ENCODE peak calls at places on chromosome 5, in ten cellular contexts. R is esophagus squamous epithelium, Z is A549, X is tibial artery, F is psoas muscle, J is IMR-90, A is adrenal gland, V is mesenchymal stem cell, D is spleen, C is tibial nerve. S is an unnamed sample.

GRCh38 chr5:120510098-120510634 is 46.1 kb downstream of the PRR16 start:
- DNase-seq in C (no peak), F (no peak), Z (no peak), R (no peak), X (no peak), D (no peak), V (no peak), J (no peak), A (no peak), S (no peak)

GRCh38 chr5:9467199-9468069 is 78.4 kb downstream of the SEMA5A start:
- DNase-seq in A (no peak), V (no peak), R (no peak), X (no peak), F (no peak), J (no peak), Z (no peak), C (no peak), D (no peak), S (no peak)

GRCh38 chr5:154542000-154542399 is 64.0 kb upstream of the HAND1 start:
- DNase-seq in A (no peak), C (no peak), J (no peak), V (no peak), X (no peak), Z (no peak), D (no peak), F (no peak), R (no peak), S (no peak)

GRCh38 chr5:132464155-132464939 is 26.2 kb downstream of the IRF1 start:
- DNase-seq in D (peak; percentile 87), X (peak; percentile 18), R (no peak), F (no peak), V (peak; percentile 63), C (no peak), A (no peak), J (no peak), Z (no peak), S (no peak)

GRCh38 chr5:146802945-146803522 is 75.5 kb downstream of the PPP2R2B start:
- DNase-seq in C (no peak), F (no peak), Z (no peak), D (no peak), X (no peak), J (no peak), V (no peak), R (no peak), A (no peak), S (no peak)

GRCh38 chr5:141100243-141100805 is at the start of gene PCDHB3:
- DNase-seq in R (no peak), X (no peak), A (no peak), J (peak; percentile 16), V (peak; percentile 38), Z (no peak), F (peak; percentile 65), C (no peak), D (no peak), S (no peak)

GRCh38 chr5:57834829-57835554 is 352.4 kb upstream of the ACTBL2 start:
- DNase-seq in C (no peak), Z (no peak), D (no peak), X (no peak), V (peak; percentile 35), A (no peak), J (peak; percentile 59), F (no peak), R (no peak), S (no peak)

GRCh38 chr5:33305530-33305929 is 135.2 kb upstream of the TARS1 start:
- DNase-seq in R (no peak), X (no peak), V (no peak), J (no peak), F (no peak), C (no peak), A (no peak), Z (no peak), D (no peak), S (no peak)

GRCh38 chr5:111016801-111017200 is 54.7 kb upstream of the TSLP start:
- DNase-seq in R (no peak), D (no peak), V (peak; percentile 4), X (no peak), Z (no peak), A (no peak), J (peak; percentile 90), F (no peak), C (no peak), S (no peak)

GRCh38 chr5:25544652-25545249 is 900.0 kb upstream of the CDH10 start:
- DNase-seq in Z (peak; percentile 4), V (peak; percentile 58), X (no peak), F (no peak), R (no peak), A (peak; percentile 21), D (no peak), C (no peak), J (no peak), S (no peak)

GRCh38 chr5:92769986-92770385 is 811.0 kb downstream of the NR2F1-AS1 start:
- DNase-seq in C (no peak), J (peak; percentile 86), V (peak; percentile 89), R (no peak), Z (no peak), X (no peak), F (no peak), A (no peak), D (no peak), S (no peak)

GRCh38 chr5:172756764-172757393 is 14.1 kb downstream of the DUSP1 start:
- DNase-seq in X (no peak), V (no peak), A (no peak), C (no peak), J (no peak), Z (no peak), F (no peak), R (no peak), D (peak; percentile 44), S (no peak)

DNA sequence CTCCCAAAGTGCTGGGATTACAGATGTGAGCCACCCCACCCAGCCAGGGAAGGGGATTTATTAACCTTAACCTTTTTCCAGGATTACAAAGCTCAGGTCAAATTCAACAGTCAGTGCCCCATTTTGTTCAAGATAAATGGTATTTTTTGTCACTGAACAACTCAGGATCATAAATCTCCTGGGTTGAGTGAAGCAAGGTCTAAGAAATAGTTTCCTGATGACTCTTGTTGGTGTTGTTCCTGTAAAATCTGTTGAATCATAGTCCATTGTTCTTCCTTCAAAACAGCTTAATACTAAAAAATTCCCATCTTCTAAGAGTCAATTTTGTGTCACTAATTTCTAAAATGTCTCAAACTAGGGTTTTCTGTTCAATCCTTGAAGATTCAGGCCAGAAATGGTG is 33.9 kb upstream of the JMY start:
- DNase-seq in C (no peak), J (peak; percentile 23), A (peak; percentile 13), X (no peak), Z (peak; percentile 29), F (no peak), D (no peak), V (no peak), R (no peak), S (no peak)
- H3K27ac ChIP-seq in C (no peak overlapping the region), J (no peak overlapping the region), A (no peak overlapping the region), X (no peak overlapping the region), Z (peak overlapping the region; percentile 32), F (no peak overlapping the region), D (no peak overlapping the region), V (no peak overlapping the region), R (no peak overlapping the region), S (no peak overlapping the region)

DNA sequence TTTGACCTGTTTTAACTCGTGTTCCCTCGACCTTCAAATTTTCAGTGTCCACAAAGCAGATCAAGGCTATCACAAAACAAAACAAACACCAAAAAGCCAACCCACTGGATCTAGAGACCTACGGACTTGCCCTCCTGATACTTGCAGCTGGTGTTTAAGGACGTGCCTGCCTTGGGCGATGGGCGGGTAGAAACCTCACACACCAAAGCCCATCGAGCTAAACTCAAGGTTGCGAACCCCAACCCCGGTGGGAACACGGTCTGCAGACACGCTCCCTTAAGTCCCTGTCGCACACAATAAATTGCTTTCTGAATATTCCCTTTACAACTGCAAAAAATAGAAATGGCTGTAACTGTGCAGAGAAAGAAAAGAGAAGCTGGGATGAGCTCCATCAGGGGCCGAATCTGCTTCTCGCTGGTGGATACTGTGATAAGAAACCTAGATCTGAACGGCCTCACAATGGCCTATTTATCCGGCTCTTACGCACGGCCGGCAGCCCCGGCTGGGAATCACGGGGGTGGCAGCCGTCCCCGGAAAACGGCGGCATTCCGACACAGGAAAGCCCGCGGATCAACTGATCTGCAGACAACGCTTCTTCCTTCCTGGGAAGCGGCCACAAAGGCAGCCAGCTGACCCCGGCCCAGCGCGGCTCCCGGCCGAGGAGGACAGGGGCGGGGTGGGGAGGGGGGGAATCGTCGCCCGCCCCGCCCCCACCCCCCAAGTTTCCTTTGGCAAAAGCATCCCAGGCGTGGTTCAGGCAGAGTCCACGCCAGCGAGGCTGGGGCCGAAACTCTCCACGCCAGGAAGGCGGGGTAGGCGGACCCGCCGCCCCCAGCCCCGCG is 247.4 kb upstream of the ANKRD55 start:
- DNase-seq in A (peak; percentile 58), X (peak; percentile 45), J (peak; percentile 84), C (peak; percentile 44), V (peak; percentile 76), F (peak; percentile 76), Z (no peak), D (peak; percentile 88), R (no peak), S (no peak)
- H3K4me1 ChIP-seq in A (peaks cover 18% of the 10 kb centered on the region), X (peaks cover 46% of the 10 kb centered on the region), J (peaks cover 29% of the 10 kb centered on the region), C (peaks cover 46% of the 10 kb centered on the region), V (peaks cover 17% of the 10 kb centered on the region), F (no peaks in the 10 kb centered on the region), Z (peaks cover 22% of the 10 kb centered on the region), D (peaks cover 52% of the 10 kb centered on the region), R (peaks cover 12% of the 10 kb centered on the region), S (peaks cover 5% of the 10 kb centered on the region)

GRCh38 chr5:2388005-2388361 is 363.5 kb downstream of the IRX2 start:
- DNase-seq in X (no peak), F (no peak), C (no peak), V (no peak), Z (no peak), J (no peak), R (no peak), A (no peak), D (no peak), S (no peak)

GRCh38 chr5:2391021-2391420 is 360.5 kb downstream of the IRX2 start:
- DNase-seq in F (no peak), J (no peak), A (no peak), C (no peak), D (peak; percentile 66), X (no peak), V (no peak), R (no peak), Z (no peak), S (no peak)

GRCh38 chr5:2387224-2388004 is 364.1 kb downstream of the IRX2 start:
- DNase-seq in F (no peak), X (no peak), Z (no peak), D (no peak), A (no peak), J (no peak), V (no peak), R (no peak), C (no peak), S (no peak)

GRCh38 chr5:2393556-2393955 is 357.9 kb downstream of the IRX2 start:
- DNase-seq in D (peak; percentile 67), F (no peak), R (no peak), J (no peak), V (no peak), C (no peak), A (no peak), X (no peak), Z (no peak), S (no peak)

GRCh38 chr5:2391566-2391965 is 359.9 kb downstream of the IRX2 start:
- DNase-seq in X (no peak), R (no peak), J (no peak), Z (no peak), A (no peak), V (no peak), F (no peak), D (peak; percentile 59), C (no peak), S (no peak)
- H3K9me3 ChIP-seq in X (no peaks in the 10 kb centered on the region), R (no peaks in the 10 kb centered on the region), J (peaks cover 52% of the 10 kb centered on the region), Z (no peaks in the 10 kb centered on the region), A (no peaks in the 10 kb centered on the region), V (no peaks in the 10 kb centered on the region), F (no peaks in the 10 kb centered on the region), D (no peaks in the 10 kb centered on the region), C (no peaks in the 10 kb centered on the region), S (no peaks in the 10 kb centered on the region)

GRCh38 chr5:5313081-5313736 is 109.3 kb upstream of the ICE1 start:
- DNase-seq in A (no peak), F (no peak), C (no peak), X (no peak), J (peak; percentile 4), Z (no peak), D (no peak), R (no peak), V (peak; percentile 33), S (no peak)
- H3K27ac ChIP-seq in A (no peak overlapping the region), F (peak overlapping the region; percentile 74), C (no peak overlapping the region), X (no peak overlapping the region), J (no peak overlapping the region), Z (no peak overlapping the region), D (no peak overlapping the region), R (no peak overlapping the region), V (no peak overlapping the region), S (no peak overlapping the region)

S was measured in ascending aorta.